ENCODE peak calls at places on chromosomes 4 and X, in six cellular contexts. X is bronchial epithelial cell, B is GM10248, Z is choroid plexus epithelial cell, F is type B pancreatic cell, V is ovary. U is an unnamed sample.

GRCh38 chrX:10811093-10811492 is 190.7 kb upstream of the MID1 start:
- DNase-seq in V (no peak), Z (no peak), F (no peak), B (no peak), X (no peak), U (no peak)

GRCh38 chrX:23773601-23774175 is 9.3 kb upstream of the SAT1 start:
- DNase-seq in X (no peak), V (no peak), B (peak; percentile 31), Z (no peak), F (no peak), U (no peak)

GRCh38 chrX:107465932-107466620 is 16.6 kb downstream of the FRMPD3 start:
- DNase-seq in V (no peak), Z (no peak), B (no peak), F (no peak), X (no peak), U (no peak)

GRCh38 chr4:179110356-179110755 is 1668.1 kb upstream of the AGA start:
- DNase-seq in F (no peak), Z (peak; percentile 32), V (no peak), B (no peak), X (peak; percentile 69), U (no peak)

GRCh38 chr4:52051213-52051614 is at the start of gene SPATA18:
- DNase-seq in B (peak; percentile 49), Z (peak; percentile 12), V (peak; percentile 18), F (no peak), X (no peak), U (no peak)

GRCh38 chr4:170090667-170091052 is 904 bp upstream of the AADAT start:
- DNase-seq in V (no peak), X (peak; percentile 10), F (no peak), B (no peak), Z (peak; percentile 44), U (no peak)

GRCh38 chrX:72254835-72255234 is 16.0 kb upstream of the ERCC6L start:
- DNase-seq in B (no peak), F (no peak), Z (no peak), X (no peak), V (no peak), U (no peak)

GRCh38 chr4:87975466-87975865 is at the start of gene SPP1:
- DNase-seq in X (no peak), F (no peak), V (no peak), Z (peak; percentile 43), B (peak; percentile 20), U (no peak)

GRCh38 chrX:55161581-55161980 is 58.6 kb upstream of the PAGE5 start:
- DNase-seq in F (no peak), V (no peak), Z (no peak), B (no peak), X (no peak), U (no peak)

GRCh38 chr4:36761625-36762024 is 480.2 kb downstream of the DTHD1 start:
- DNase-seq in F (no peak), Z (no peak), X (no peak), V (no peak), B (no peak), U (no peak)

DNA sequence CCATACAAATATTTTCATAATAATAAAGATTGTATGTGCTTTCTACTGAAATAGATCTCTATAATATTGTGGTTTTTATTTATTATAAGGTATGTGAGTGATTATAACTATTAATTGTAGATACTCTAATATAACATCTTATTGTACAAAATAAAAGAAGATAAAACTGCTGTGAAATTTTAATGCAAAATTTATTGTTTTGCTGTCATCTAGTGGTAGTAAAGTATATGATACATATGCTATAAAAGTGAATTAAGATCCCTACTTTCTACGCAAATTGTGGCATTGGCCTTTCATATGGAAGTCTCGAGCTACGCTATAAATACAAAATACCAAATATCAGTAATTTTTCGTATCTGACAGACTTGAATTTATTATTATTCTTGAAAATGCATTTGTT is 19.3 kb downstream of the YIPF7 start:
- DNase-seq in X (no peak), V (no peak), F (no peak), B (no peak), Z (peak; percentile 5), U (no peak)
- TF ChIP-seq CTCF in X (no peak), V (no peak), F (peak; percentile 50), B (no peak), Z (peak; percentile 41), U (no peak)

GRCh38 chrX:34300871-34301270 is 168.8 kb upstream of the FAM47A start:
- DNase-seq in B (peak; percentile 4), V (no peak), F (no peak), Z (peak; percentile 72), X (peak; percentile 57), U (no peak)
- TF ChIP-seq CTCF in B (peak; percentile 18), V (peak; percentile 33), F (peak; percentile 88), Z (peak; percentile 63), X (peak; percentile 31), U (peak; percentile 71)

GRCh38 chrX:13658602-13659001 is 5.7 kb downstream of the TCEANC start:
- DNase-seq in V (no peak), Z (peak; percentile 73), F (no peak), X (peak; percentile 50), B (peak; percentile 22), U (no peak)
- TF ChIP-seq CTCF in V (peak; percentile 79), Z (peak; percentile 56), F (peak; percentile 78), X (peak; percentile 22), B (peak; percentile 29), U (peak; percentile 73)

DNA sequence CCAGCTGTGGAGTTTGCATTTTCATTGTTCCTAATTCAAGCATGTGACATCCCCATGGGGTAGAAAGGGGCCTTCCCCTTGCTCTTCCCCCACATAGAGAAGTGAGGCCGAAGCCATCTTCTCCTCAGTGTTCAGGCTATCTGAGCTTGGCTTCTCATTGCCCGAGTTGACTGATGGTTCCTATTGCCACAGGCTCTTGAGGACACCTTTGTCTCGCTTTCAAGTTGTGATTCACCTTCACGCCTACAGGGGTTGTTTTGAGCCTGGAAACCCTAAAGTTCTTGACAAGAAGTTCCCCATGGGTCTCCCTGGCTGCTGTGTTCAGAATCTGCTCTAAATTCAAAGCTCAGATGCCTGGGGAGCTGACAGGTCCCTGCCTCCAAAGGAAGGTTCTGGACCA is 24.9 kb downstream of the CCNQ start:
- DNase-seq in V (no peak), F (no peak), B (peak; percentile 34), X (no peak), Z (no peak), U (no peak)
- TF ChIP-seq CTCF in V (no peak), F (no peak), B (no peak), X (no peak), Z (no peak), U (no peak)

GRCh38 chr4:120977435-120977997 is 55.0 kb upstream of the PRDM5 start:
- DNase-seq in Z (peak; percentile 86), X (peak; percentile 65), V (no peak), F (no peak), B (peak; percentile 20), U (no peak)
- TF ChIP-seq CTCF in Z (peak; percentile 81), X (peak; percentile 63), V (no peak), F (peak; percentile 66), B (peak; percentile 31), U (peak; percentile 65)

DNA sequence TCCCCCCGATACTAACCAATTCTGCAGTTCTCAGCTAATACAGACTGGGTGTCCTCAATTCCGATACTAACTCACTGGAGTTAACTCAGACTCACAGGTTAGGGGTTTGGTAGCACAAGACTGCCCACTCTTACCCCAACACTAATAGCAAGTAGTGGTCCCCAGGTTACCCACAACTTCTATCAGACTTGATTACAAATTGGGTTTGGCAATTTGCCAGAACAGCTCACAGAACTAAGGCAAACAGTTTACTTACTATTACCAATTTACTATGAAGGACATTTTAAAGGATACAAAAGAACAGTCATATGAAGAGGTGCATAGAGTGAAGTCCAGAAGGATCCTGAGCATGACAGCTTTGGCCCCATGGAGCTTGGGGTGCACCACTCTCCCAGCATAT is 201.8 kb upstream of the VCX start:
- DNase-seq in F (no peak), B (no peak), Z (no peak), V (no peak), X (no peak), U (no peak)
- TF ChIP-seq CTCF in F (no peak), B (no peak), Z (no peak), V (no peak), X (no peak), U (no peak)

GRCh38 chrX:40818236-40818635 is 82.9 kb upstream of the MED14 start:
- DNase-seq in B (no peak), V (no peak), X (no peak), F (no peak), Z (no peak), U (no peak)
- TF ChIP-seq CTCF in B (no peak), V (no peak), X (no peak), F (no peak), Z (no peak), U (no peak)

U was measured in osteocyte.